ENCODE peak calls at places on chromosomes 7 and 10, in six cellular contexts. One of them, this sample, is unnamed.

GRCh38 chr10:70053896-70054641 is 1.4 kb downstream of the MACROH2A2 start:
- DNase-seq in fibroblast of lung: peak; percentile 20
- DNase-seq in IMR-90: no peak
- DNase-seq in HCT116: peak; percentile 15
- DNase-seq in astrocyte: no peak
- DNase-seq in hepatocyte: peak; percentile 47
- DNase-seq in this sample: peak; percentile 51

GRCh38 chr7:44287488-44288380 is 37.7 kb downstream of the CAMK2B start:
- DNase-seq in hepatocyte: no peak
- DNase-seq in fibroblast of lung: no peak
- DNase-seq in HCT116: no peak
- DNase-seq in IMR-90: no peak
- DNase-seq in astrocyte: no peak
- DNase-seq in this sample: no peak

GRCh38 chr10:12782537-12782936 is 219.0 kb downstream of the CCDC3 start:
- DNase-seq in astrocyte: no peak
- DNase-seq in fibroblast of lung: no peak
- DNase-seq in HCT116: peak; percentile 42
- DNase-seq in IMR-90: peak; percentile 29
- DNase-seq in hepatocyte: peak; percentile 54
- DNase-seq in this sample: peak; percentile 39

GRCh38 chr7:42407828-42408227 is 170.8 kb upstream of the GLI3 start:
- DNase-seq in IMR-90: no peak
- DNase-seq in hepatocyte: no peak
- DNase-seq in HCT116: no peak
- DNase-seq in astrocyte: no peak
- DNase-seq in fibroblast of lung: no peak
- DNase-seq in this sample: peak; percentile 58

GRCh38 chr7:159046300-159046699 is 98.4 kb downstream of the VIPR2 start:
- DNase-seq in HCT116: no peak
- DNase-seq in astrocyte: no peak
- DNase-seq in fibroblast of lung: no peak
- DNase-seq in IMR-90: no peak
- DNase-seq in hepatocyte: no peak
- DNase-seq in this sample: no peak

GRCh38 chr7:129797224-129797789 is 155.5 kb downstream of the UBE2H start:
- DNase-seq in fibroblast of lung: no peak
- DNase-seq in astrocyte: no peak
- DNase-seq in IMR-90: no peak
- DNase-seq in HCT116: no peak
- DNase-seq in hepatocyte: no peak
- DNase-seq in this sample: no peak

GRCh38 chr10:89158446-89158845 is 48.7 kb downstream of the CH25H start:
- DNase-seq in HCT116: no peak
- DNase-seq in IMR-90: peak; percentile 31
- DNase-seq in astrocyte: peak; percentile 93
- DNase-seq in fibroblast of lung: peak; percentile 93
- DNase-seq in hepatocyte: no peak
- DNase-seq in this sample: no peak

GRCh38 chr10:47145290-47145934 is 154.6 kb upstream of the GDF10 start:
- DNase-seq in astrocyte: no peak
- DNase-seq in HCT116: no peak
- DNase-seq in hepatocyte: no peak
- DNase-seq in fibroblast of lung: no peak
- DNase-seq in IMR-90: no peak
- DNase-seq in this sample: no peak

GRCh38 chr10:105855791-105856190 is 1214.7 kb downstream of the SORCS3 start:
- DNase-seq in fibroblast of lung: no peak
- DNase-seq in astrocyte: no peak
- DNase-seq in IMR-90: no peak
- DNase-seq in HCT116: no peak
- DNase-seq in hepatocyte: no peak
- DNase-seq in this sample: no peak

GRCh38 chr7:123718773-123719480 is 29.9 kb downstream of the WASL start:
- DNase-seq in astrocyte: no peak
- DNase-seq in IMR-90: no peak
- DNase-seq in hepatocyte: no peak
- DNase-seq in fibroblast of lung: no peak
- DNase-seq in HCT116: no peak
- DNase-seq in this sample: no peak

GRCh38 chr10:58512470-58513188 is at the start of gene BICC1:
- DNase-seq in hepatocyte: peak; percentile 76
- DNase-seq in fibroblast of lung: peak; percentile 69
- DNase-seq in astrocyte: peak; percentile 51
- DNase-seq in HCT116: no peak
- DNase-seq in IMR-90: peak; percentile 38
- DNase-seq in this sample: peak; percentile 37

GRCh38 chr10:84256510-84257342 is 11.9 kb downstream of the RGR start:
- DNase-seq in HCT116: peak; percentile 46
- DNase-seq in hepatocyte: peak; percentile 44
- DNase-seq in astrocyte: peak; percentile 7
- DNase-seq in fibroblast of lung: peak; percentile 25
- DNase-seq in IMR-90: peak; percentile 51
- DNase-seq in this sample: no peak

GRCh38 chr7:24884401-24884800 is 95.6 kb downstream of the OSBPL3 start:
- DNase-seq in HCT116: no peak
- DNase-seq in hepatocyte: no peak
- DNase-seq in astrocyte: no peak
- DNase-seq in IMR-90: no peak
- DNase-seq in fibroblast of lung: no peak
- DNase-seq in this sample: no peak

GRCh38 chr10:595473-595872 is 94.0 kb downstream of the DIP2C start:
- DNase-seq in IMR-90: no peak
- DNase-seq in astrocyte: no peak
- DNase-seq in HCT116: no peak
- DNase-seq in fibroblast of lung: no peak
- DNase-seq in hepatocyte: no peak
- DNase-seq in this sample: no peak

GRCh38 chr10:89327803-89328441 is at the start of gene IFIT3:
- DNase-seq in astrocyte: peak; percentile 95
- DNase-seq in IMR-90: peak; percentile 96
- DNase-seq in hepatocyte: peak; percentile 70
- DNase-seq in HCT116: peak; percentile 44
- DNase-seq in fibroblast of lung: peak; percentile 97
- DNase-seq in this sample: peak; percentile 80

GRCh38 chr7:93060025-93060424 is 57.8 kb downstream of the SAMD9 start:
- DNase-seq in HCT116: no peak
- DNase-seq in hepatocyte: no peak
- DNase-seq in fibroblast of lung: no peak
- DNase-seq in IMR-90: no peak
- DNase-seq in astrocyte: no peak
- DNase-seq in this sample: no peak

GRCh38 chr10:71995880-71996597 is 31.8 kb downstream of the CHST3 start:
- DNase-seq in fibroblast of lung: no peak
- DNase-seq in HCT116: no peak
- DNase-seq in hepatocyte: no peak
- DNase-seq in astrocyte: no peak
- DNase-seq in IMR-90: peak; percentile 28
- DNase-seq in this sample: no peak

GRCh38 chr10:71868192-71868697 is 17.2 kb upstream of the PSAP start:
- DNase-seq in astrocyte: peak; percentile 85
- DNase-seq in fibroblast of lung: peak; percentile 88
- DNase-seq in IMR-90: peak; percentile 70
- DNase-seq in HCT116: no peak
- DNase-seq in hepatocyte: peak; percentile 48
- DNase-seq in this sample: peak; percentile 43

GRCh38 chr7:149422065-149422913 is 38.6 kb downstream of the ZNF777 start:
- DNase-seq in fibroblast of lung: peak; percentile 64
- DNase-seq in HCT116: peak; percentile 53
- DNase-seq in hepatocyte: peak; percentile 91
- DNase-seq in IMR-90: peak; percentile 53
- DNase-seq in astrocyte: peak; percentile 36
- DNase-seq in this sample: peak; percentile 85

GRCh38 chr7:157000047-157000726 is 10.3 kb downstream of the MNX1 start:
- DNase-seq in fibroblast of lung: no peak
- DNase-seq in astrocyte: no peak
- DNase-seq in hepatocyte: no peak
- DNase-seq in HCT116: no peak
- DNase-seq in IMR-90: no peak
- DNase-seq in this sample: no peak

GRCh38 chr10:129602938-129603520 is 136.0 kb downstream of the MGMT start:
- DNase-seq in IMR-90: no peak
- DNase-seq in HCT116: no peak
- DNase-seq in hepatocyte: no peak
- DNase-seq in fibroblast of lung: no peak
- DNase-seq in astrocyte: no peak
- DNase-seq in this sample: no peak

GRCh38 chr7:22992874-22993840 is 20.8 kb downstream of the HYCC1 start:
- DNase-seq in hepatocyte: no peak
- DNase-seq in IMR-90: no peak
- DNase-seq in fibroblast of lung: peak; percentile 16
- DNase-seq in HCT116: no peak
- DNase-seq in astrocyte: no peak
- DNase-seq in this sample: no peak

GRCh38 chr7:71682841-71683341 is 550.9 kb downstream of the GALNT17 start:
- DNase-seq in fibroblast of lung: no peak
- DNase-seq in astrocyte: no peak
- DNase-seq in IMR-90: no peak
- DNase-seq in HCT116: no peak
- DNase-seq in hepatocyte: peak; percentile 19
- DNase-seq in this sample: no peak
- H3K4me2 ChIP-seq in fibroblast of lung: no peak overlapping the region
- H3K4me2 ChIP-seq in astrocyte: peak overlapping the region; percentile 3
- H3K4me2 ChIP-seq in IMR-90: no peak overlapping the region
- H3K4me2 ChIP-seq in HCT116: no peak overlapping the region
- H3K4me2 ChIP-seq in hepatocyte: no peak overlapping the region
- H3K4me2 ChIP-seq in this sample: no peak overlapping the region

GRCh38 chr10:45257615-45258014 is 57.8 kb downstream of the OR13A1 start:
- DNase-seq in fibroblast of lung: no peak
- DNase-seq in IMR-90: no peak
- DNase-seq in HCT116: no peak
- DNase-seq in hepatocyte: no peak
- DNase-seq in astrocyte: no peak
- DNase-seq in this sample: no peak

GRCh38 chr10:45253183-45253914 is 62.1 kb downstream of the OR13A1 start:
- DNase-seq in astrocyte: no peak
- DNase-seq in hepatocyte: no peak
- DNase-seq in HCT116: no peak
- DNase-seq in fibroblast of lung: no peak
- DNase-seq in IMR-90: no peak
- DNase-seq in this sample: no peak

DNA sequence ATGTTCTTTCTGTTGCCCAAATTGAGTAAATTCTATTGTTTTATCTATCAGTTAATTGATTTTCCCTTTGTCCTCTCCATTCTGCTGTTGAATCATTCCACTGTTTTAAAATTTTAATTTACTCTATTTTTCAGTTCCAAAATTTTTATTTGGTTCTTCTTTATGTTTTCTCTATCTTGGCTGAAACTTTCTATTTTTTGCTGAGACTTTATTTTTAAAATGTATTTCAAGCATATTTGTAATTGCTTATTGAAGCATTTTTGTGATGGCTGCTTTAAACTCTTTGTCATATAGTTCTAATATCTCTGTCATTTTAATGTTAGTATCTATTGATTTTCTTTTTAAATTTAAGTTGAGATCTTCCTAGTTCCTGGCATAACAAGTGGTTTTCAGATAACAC is 60.5 kb downstream of the OR13A1 start:
- DNase-seq in hepatocyte: no peak
- DNase-seq in astrocyte: no peak
- DNase-seq in IMR-90: no peak
- DNase-seq in HCT116: no peak
- DNase-seq in fibroblast of lung: no peak
- DNase-seq in this sample: no peak
- TF ChIP-seq CTCF in hepatocyte: no peak
- TF ChIP-seq CTCF in astrocyte: no peak
- TF ChIP-seq CTCF in IMR-90: no peak
- TF ChIP-seq CTCF in HCT116: no peak
- TF ChIP-seq CTCF in fibroblast of lung: no peak
- TF ChIP-seq CTCF in this sample: no peak

GRCh38 chr10:126337241-126337640 is 51.0 kb downstream of the ADAM12 start:
- DNase-seq in astrocyte: no peak
- DNase-seq in hepatocyte: no peak
- DNase-seq in HCT116: no peak
- DNase-seq in IMR-90: no peak
- DNase-seq in fibroblast of lung: no peak
- DNase-seq in this sample: no peak
- H2AFZ ChIP-seq in astrocyte: no peak overlapping the region
- H2AFZ ChIP-seq in hepatocyte: no peak overlapping the region
- H2AFZ ChIP-seq in HCT116: no peak overlapping the region
- H2AFZ ChIP-seq in IMR-90: no peak overlapping the region
- H2AFZ ChIP-seq in fibroblast of lung: no peak overlapping the region
- H2AFZ ChIP-seq in this sample: no peak overlapping the region

GRCh38 chr10:61408065-61408464 is 45.1 kb downstream of the TMEM26 start:
- DNase-seq in hepatocyte: no peak
- DNase-seq in fibroblast of lung: no peak
- DNase-seq in IMR-90: peak; percentile 23
- DNase-seq in astrocyte: no peak
- DNase-seq in HCT116: no peak
- DNase-seq in this sample: no peak
- H3K4me2 ChIP-seq in hepatocyte: peak overlapping the region; percentile 10
- H3K4me2 ChIP-seq in fibroblast of lung: no peak overlapping the region
- H3K4me2 ChIP-seq in IMR-90: peak overlapping the region; percentile 30
- H3K4me2 ChIP-seq in astrocyte: no peak overlapping the region
- H3K4me2 ChIP-seq in HCT116: no peak overlapping the region
- H3K4me2 ChIP-seq in this sample: no peak overlapping the region

DNA sequence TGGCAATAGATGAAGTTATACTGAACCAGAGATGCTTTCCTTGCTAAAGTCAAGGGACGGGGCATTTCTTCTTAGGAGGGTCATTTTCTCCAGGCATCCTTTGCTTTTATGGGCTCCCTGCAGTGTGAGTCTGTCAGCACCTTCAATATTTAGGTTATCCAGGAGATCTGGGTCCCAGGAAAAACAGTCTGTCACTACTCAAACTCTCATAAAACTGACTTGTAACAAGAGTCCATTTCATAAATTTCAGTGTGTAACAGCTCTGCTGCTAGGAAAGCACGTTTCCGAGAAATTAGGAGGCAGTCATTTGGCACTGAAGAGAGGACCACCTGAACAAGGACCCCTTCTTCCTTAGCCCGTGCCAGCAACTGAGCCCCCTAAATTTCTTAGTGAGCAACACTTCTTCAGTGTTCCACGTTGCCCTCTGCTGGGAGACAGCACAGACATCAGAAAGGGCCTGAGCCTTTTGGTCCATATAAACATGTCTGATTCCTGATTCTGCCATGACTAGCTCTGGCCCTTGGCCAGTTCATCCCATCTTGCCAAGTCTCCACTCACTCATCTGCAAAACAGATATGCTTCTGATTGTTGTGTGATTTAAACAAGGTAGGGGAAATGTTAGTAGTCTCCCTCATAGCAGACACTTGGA is 7.2 kb downstream of the GCC1 start:
- DNase-seq in astrocyte: no peak
- DNase-seq in hepatocyte: no peak
- DNase-seq in fibroblast of lung: peak; percentile 29
- DNase-seq in HCT116: no peak
- DNase-seq in IMR-90: peak; percentile 80
- DNase-seq in this sample: no peak
- TF ChIP-seq CTCF in astrocyte: no peak
- TF ChIP-seq CTCF in hepatocyte: peak; percentile 11
- TF ChIP-seq CTCF in fibroblast of lung: peak; percentile 28
- TF ChIP-seq CTCF in HCT116: peak; percentile 54
- TF ChIP-seq CTCF in IMR-90: peak; percentile 46
- TF ChIP-seq CTCF in this sample: peak; percentile 50